ENCODE peak calls at places on chromosomes 2 and 18, in nine cellular contexts. One of them, this sample, is unnamed.
A peak's percentile ranks its signal among the peaks of the same experiment; 100 is the strongest.

GRCh38 chr2:161306919-161307318 is 1.3 kb upstream of the PSMD14 start:
- DNase-seq in fibroblast of the aortic adventitia: no peak
- DNase-seq in NCI-H524: no peak
- DNase-seq in stimulated activated CD8-positive, alpha-beta memory T cell treated with anti-CD3 and anti-CD28 coated beads, Interleukin-7, amount 100 ng/mL, for 1 hour: no peak
- DNase-seq in AG08395: no peak
- DNase-seq in effector memory CD4-positive, alpha-beta T cell: no peak
- DNase-seq in substantia nigra: no peak
- DNase-seq in ovary: no peak
- DNase-seq in keratinocyte: no peak
- DNase-seq in this sample: no peak

GRCh38 chr2:197647961-197648690 is 27.3 kb downstream of the RFTN2 start:
- DNase-seq in fibroblast of the aortic adventitia: no peak
- DNase-seq in keratinocyte: no peak
- DNase-seq in stimulated activated CD8-positive, alpha-beta memory T cell treated with anti-CD3 and anti-CD28 coated beads, Interleukin-7, amount 100 ng/mL, for 1 hour: no peak
- DNase-seq in ovary: no peak
- DNase-seq in AG08395: peak; percentile 47
- DNase-seq in substantia nigra: no peak
- DNase-seq in NCI-H524: no peak
- DNase-seq in effector memory CD4-positive, alpha-beta T cell: no peak
- DNase-seq in this sample: peak; percentile 48

GRCh38 chr2:189142893-189143759 is 36.4 kb downstream of the COL5A2 start:
- DNase-seq in fibroblast of the aortic adventitia: peak; percentile 47
- DNase-seq in stimulated activated CD8-positive, alpha-beta memory T cell treated with anti-CD3 and anti-CD28 coated beads, Interleukin-7, amount 100 ng/mL, for 1 hour: peak; percentile 0
- DNase-seq in keratinocyte: no peak
- DNase-seq in substantia nigra: no peak
- DNase-seq in AG08395: peak; percentile 25
- DNase-seq in ovary: no peak
- DNase-seq in effector memory CD4-positive, alpha-beta T cell: peak; percentile 15
- DNase-seq in NCI-H524: no peak
- DNase-seq in this sample: peak; percentile 80

GRCh38 chr2:177123048-177123447 is 89.5 kb upstream of the HNRNPA3 start:
- DNase-seq in substantia nigra: no peak
- DNase-seq in stimulated activated CD8-positive, alpha-beta memory T cell treated with anti-CD3 and anti-CD28 coated beads, Interleukin-7, amount 100 ng/mL, for 1 hour: no peak
- DNase-seq in fibroblast of the aortic adventitia: no peak
- DNase-seq in ovary: no peak
- DNase-seq in effector memory CD4-positive, alpha-beta T cell: no peak
- DNase-seq in AG08395: no peak
- DNase-seq in NCI-H524: no peak
- DNase-seq in keratinocyte: no peak
- DNase-seq in this sample: no peak

GRCh38 chr18:69580107-69580506 is 179.4 kb downstream of the DOK6 start:
- DNase-seq in stimulated activated CD8-positive, alpha-beta memory T cell treated with anti-CD3 and anti-CD28 coated beads, Interleukin-7, amount 100 ng/mL, for 1 hour: no peak
- DNase-seq in NCI-H524: peak; percentile 3
- DNase-seq in AG08395: peak; percentile 38
- DNase-seq in ovary: no peak
- DNase-seq in effector memory CD4-positive, alpha-beta T cell: no peak
- DNase-seq in keratinocyte: no peak
- DNase-seq in fibroblast of the aortic adventitia: no peak
- DNase-seq in substantia nigra: no peak
- DNase-seq in this sample: peak; percentile 2

GRCh38 chr2:39243469-39244123 is at the start of gene CDKL4:
- DNase-seq in substantia nigra: no peak
- DNase-seq in fibroblast of the aortic adventitia: no peak
- DNase-seq in keratinocyte: no peak
- DNase-seq in effector memory CD4-positive, alpha-beta T cell: peak; percentile 12
- DNase-seq in stimulated activated CD8-positive, alpha-beta memory T cell treated with anti-CD3 and anti-CD28 coated beads, Interleukin-7, amount 100 ng/mL, for 1 hour: no peak
- DNase-seq in ovary: no peak
- DNase-seq in NCI-H524: no peak
- DNase-seq in AG08395: no peak
- DNase-seq in this sample: no peak

GRCh38 chr2:170716851-170717598 is 1.9 kb downstream of the SP5 start:
- DNase-seq in stimulated activated CD8-positive, alpha-beta memory T cell treated with anti-CD3 and anti-CD28 coated beads, Interleukin-7, amount 100 ng/mL, for 1 hour: no peak
- DNase-seq in effector memory CD4-positive, alpha-beta T cell: no peak
- DNase-seq in NCI-H524: no peak
- DNase-seq in substantia nigra: no peak
- DNase-seq in fibroblast of the aortic adventitia: no peak
- DNase-seq in keratinocyte: no peak
- DNase-seq in AG08395: peak; percentile 68
- DNase-seq in ovary: peak; percentile 28
- DNase-seq in this sample: no peak

GRCh38 chr2:231469568-231469920 is 5.3 kb upstream of the NCL start:
- DNase-seq in substantia nigra: no peak
- DNase-seq in keratinocyte: no peak
- DNase-seq in NCI-H524: no peak
- DNase-seq in effector memory CD4-positive, alpha-beta T cell: no peak
- DNase-seq in AG08395: no peak
- DNase-seq in stimulated activated CD8-positive, alpha-beta memory T cell treated with anti-CD3 and anti-CD28 coated beads, Interleukin-7, amount 100 ng/mL, for 1 hour: no peak
- DNase-seq in fibroblast of the aortic adventitia: no peak
- DNase-seq in ovary: no peak
- DNase-seq in this sample: no peak

GRCh38 chr18:26322892-26323653 is 96.8 kb downstream of the TAF4B start:
- DNase-seq in keratinocyte: no peak
- DNase-seq in NCI-H524: no peak
- DNase-seq in AG08395: peak; percentile 13
- DNase-seq in substantia nigra: no peak
- DNase-seq in stimulated activated CD8-positive, alpha-beta memory T cell treated with anti-CD3 and anti-CD28 coated beads, Interleukin-7, amount 100 ng/mL, for 1 hour: no peak
- DNase-seq in fibroblast of the aortic adventitia: peak; percentile 16
- DNase-seq in effector memory CD4-positive, alpha-beta T cell: no peak
- DNase-seq in ovary: no peak
- DNase-seq in this sample: peak; percentile 33

GRCh38 chr18:7272268-7273049 is 41.6 kb downstream of the LRRC30 start:
- DNase-seq in stimulated activated CD8-positive, alpha-beta memory T cell treated with anti-CD3 and anti-CD28 coated beads, Interleukin-7, amount 100 ng/mL, for 1 hour: no peak
- DNase-seq in effector memory CD4-positive, alpha-beta T cell: no peak
- DNase-seq in AG08395: peak; percentile 31
- DNase-seq in ovary: peak; percentile 39
- DNase-seq in keratinocyte: no peak
- DNase-seq in substantia nigra: peak; percentile 30
- DNase-seq in NCI-H524: peak; percentile 33
- DNase-seq in fibroblast of the aortic adventitia: peak; percentile 65
- DNase-seq in this sample: peak; percentile 46